ENCODE peak calls at places on chromosomes 6 and 20, in six cellular contexts. I, A, P, X, F and K are unnamed samples.

GRCh38 chr20:48736231-48736630 is 91.6 kb downstream of the PREX1 start:
- DNase-seq in P (no peak), I (no peak), F (no peak), X (no peak), A (peak; percentile 8), K (no peak)

GRCh38 chr6:123565529-123565928 is 71.2 kb downstream of the TRDN start:
- DNase-seq in X (no peak), P (no peak), A (no peak), F (no peak), I (no peak), K (no peak)

GRCh38 chr20:48310312-48310711 is 517.5 kb downstream of the PREX1 start:
- DNase-seq in A (no peak), X (no peak), I (no peak), F (no peak), P (no peak), K (no peak)

GRCh38 chr6:106997392-106998257 is 23.1 kb upstream of the CD24 start:
- DNase-seq in I (peak; percentile 80), X (peak; percentile 47), A (peak; percentile 51), P (no peak), F (no peak), K (peak; percentile 68)

GRCh38 chr6:32868257-32868788 is 14.3 kb downstream of the PSMB9 start:
- DNase-seq in F (no peak), A (peak; percentile 65), I (peak; percentile 94), X (peak; percentile 82), P (peak; percentile 87), K (peak; percentile 93)

GRCh38 chr6:411402-412145 is 20.0 kb downstream of the IRF4 start:
- DNase-seq in F (no peak), X (no peak), I (no peak), A (no peak), P (no peak), K (no peak)

GRCh38 chr20:35893942-35894341 is 60.4 kb downstream of the SCAND1 start:
- DNase-seq in I (no peak), X (no peak), A (no peak), P (no peak), F (no peak), K (no peak)

GRCh38 chr20:4161447-4162251 is 146.3 kb upstream of the RNF24 start:
- DNase-seq in F (no peak), X (no peak), P (no peak), A (no peak), I (no peak), K (no peak)

GRCh38 chr20:50848846-50849673 is 54.2 kb downstream of the BCAS4 start:
- DNase-seq in I (no peak), F (no peak), X (no peak), A (no peak), P (no peak), K (no peak)

GRCh38 chr6:26401987-26402658 is at the start of gene BTN3A1:
- DNase-seq in A (peak; percentile 70), X (peak; percentile 74), F (peak; percentile 39), P (peak; percentile 32), I (peak; percentile 86), K (peak; percentile 90)

GRCh38 chr6:47698342-47698787 is at the start of gene ADGRF4:
- DNase-seq in A (peak; percentile 58), F (no peak), X (no peak), I (no peak), P (no peak), K (peak; percentile 41)

GRCh38 chr6:107823047-107823557 is 1.0 kb downstream of the SCML4 start:
- DNase-seq in P (peak; percentile 32), F (no peak), A (no peak), I (peak; percentile 82), X (no peak), K (no peak)